ENCODE peak calls at places on chromosomes 7 and 10, in four cellular contexts. D, H, L and C are unnamed samples. For H3K4me1, the result is how much of the 10 kb centered on the place peaks cover.

GRCh38 chr7:1498370-1499305 is 5.6 kb downstream of the INTS1 start:
- DNase-seq in D (no peak), H (peak), L (no peak), C (no peak)

GRCh38 chr10:61897671-61898434 is 3.6 kb upstream of the ARID5B start:
- DNase-seq in D (peak), H (no peak), L (peak), C (peak)

GRCh38 chr7:143104759-143105158 is 27.1 kb upstream of the PIP start:
- DNase-seq in D (no peak), H (no peak), L (no peak), C (no peak)

GRCh38 chr7:148175512-148175911 is 415.1 kb upstream of the C7orf33 start:
- DNase-seq in D (no peak), H (no peak), L (no peak), C (no peak)

GRCh38 chr10:792792-793100 is 103.3 kb upstream of the DIP2C start:
- DNase-seq in D (no peak), H (no peak), L (no peak), C (no peak)

GRCh38 chr10:68628576-68629127 is 68.5 kb downstream of the TET1 start:
- DNase-seq in D (no peak), H (no peak), L (no peak), C (no peak)

GRCh38 chr7:157003445-157004049 is 6.9 kb downstream of the MNX1 start:
- DNase-seq in D (no peak), H (no peak), L (no peak), C (peak)

GRCh38 chr7:47529826-47530555 is 51.9 kb downstream of the TNS3 start:
- DNase-seq in D (no peak), H (no peak), L (no peak), C (no peak)

GRCh38 chr10:43108951-43109350 is 29.3 kb upstream of the CSGALNACT2 start:
- DNase-seq in D (no peak), H (peak), L (no peak), C (no peak)

GRCh38 chr7:52639981-52640380 is 395.5 kb upstream of the POM121L12 start:
- DNase-seq in D (no peak), H (no peak), L (no peak), C (no peak)

GRCh38 chr10:71205468-71205867 is 6.9 kb upstream of the UNC5B start:
- DNase-seq in D (no peak), H (no peak), L (no peak), C (no peak)

GRCh38 chr10:57624066-57624465 is 643.6 kb downstream of the IPMK start:
- DNase-seq in D (no peak), H (no peak), L (no peak), C (no peak)

GRCh38 chr7:80047032-80047431 is 87.6 kb upstream of the GNAI1 start:
- DNase-seq in D (no peak), H (no peak), L (no peak), C (no peak)

GRCh38 chr10:18959369-18959768 is 89.2 kb upstream of the MALRD1 start:
- DNase-seq in D (no peak), H (no peak), L (no peak), C (no peak)

GRCh38 chr7:121501566-121501965 is 105.5 kb upstream of the FAM3C start:
- DNase-seq in D (no peak), H (no peak), L (no peak), C (no peak)

GRCh38 chr7:45136106-45137060 is 21.2 kb upstream of the RAMP3 start:
- DNase-seq in D (peak), H (no peak), L (peak), C (peak)

GRCh38 chr10:73054286-73054685 is 42.4 kb downstream of the P4HA1 start:
- DNase-seq in D (no peak), H (no peak), L (no peak), C (no peak)

GRCh38 chr10:31186225-31187010 is 132.6 kb upstream of the ZEB1 start:
- DNase-seq in D (no peak), H (no peak), L (no peak), C (no peak)

GRCh38 chr10:89591796-89592271 is 53.2 kb downstream of the PANK1 start:
- DNase-seq in D (no peak), H (no peak), L (no peak), C (peak)

GRCh38 chr10:36195364-36195763 is 553.3 kb upstream of the FZD8 start:
- DNase-seq in D (no peak), H (no peak), L (no peak), C (no peak)

GRCh38 chr7:27737178-27737577 is 2.8 kb upstream of the TAX1BP1 start:
- DNase-seq in D (no peak), H (no peak), L (no peak), C (no peak)

GRCh38 chr7:142632291-142633134 is 116.8 kb upstream of the PRSS1 start:
- DNase-seq in D (peak), H (no peak), L (peak), C (peak)

GRCh38 chr10:126315471-126316177 is 72.7 kb downstream of the ADAM12 start:
- DNase-seq in D (no peak), H (no peak), L (no peak), C (no peak)

GRCh38 chr7:105009667-105010537 is 4.1 kb upstream of the KMT2E start:
- DNase-seq in D (no peak), H (no peak), L (no peak), C (no peak)

GRCh38 chr7:23523486-23524075 is 8.2 kb downstream of the TRA2A start:
- DNase-seq in D (no peak), H (no peak), L (no peak), C (no peak)

GRCh38 chr10:86922553-86922961 is 34.9 kb downstream of the MMRN2 start:
- DNase-seq in D (no peak), H (no peak), L (no peak), C (no peak)

GRCh38 chr7:150586068-150586777 is 19.0 kb downstream of the GIMAP4 start:
- DNase-seq in D (no peak), H (no peak), L (no peak), C (peak)

GRCh38 chr10:25177093-25177753 is 2.4 kb downstream of the GPR158 start:
- DNase-seq in D (no peak), H (no peak), L (no peak), C (no peak)

GRCh38 chr10:25175527-25176420 is 973 bp downstream of the GPR158 start:
- DNase-seq in D (no peak), H (peak), L (no peak), C (no peak)

GRCh38 chr10:25176421-25176968 is 1.7 kb downstream of the GPR158 start:
- DNase-seq in D (no peak), H (no peak), L (no peak), C (no peak)

GRCh38 chr10:25177754-25178135 is 2.9 kb downstream of the GPR158 start:
- DNase-seq in D (peak), H (no peak), L (no peak), C (no peak)

GRCh38 chr10:25174461-25175230 is at the start of gene GPR158:
- DNase-seq in D (peak), H (peak), L (peak), C (peak)
- H3K4me3 ChIP-seq in D (peak), H (peak), L (peak), C (peak)

GRCh38 chr7:25707733-25708132 is 444.3 kb upstream of the NFE2L3 start:
- DNase-seq in D (no peak), H (no peak), L (no peak), C (no peak)
- H3K4me1 ChIP-seq in D (under half), H (under half), L (under half), C (under half)

GRCh38 chr7:74606909-74607255 is 50.6 kb upstream of the GTF2I start:
- DNase-seq in D (no peak), H (no peak), L (no peak), C (no peak)

GRCh38 chr7:74604326-74605020 is 53.0 kb upstream of the GTF2I start:
- DNase-seq in D (no peak), H (no peak), L (peak), C (peak)

GRCh38 chr7:74612015-74612829 is 45.3 kb upstream of the GTF2I start:
- DNase-seq in D (peak), H (peak), L (no peak), C (no peak)

DNA sequence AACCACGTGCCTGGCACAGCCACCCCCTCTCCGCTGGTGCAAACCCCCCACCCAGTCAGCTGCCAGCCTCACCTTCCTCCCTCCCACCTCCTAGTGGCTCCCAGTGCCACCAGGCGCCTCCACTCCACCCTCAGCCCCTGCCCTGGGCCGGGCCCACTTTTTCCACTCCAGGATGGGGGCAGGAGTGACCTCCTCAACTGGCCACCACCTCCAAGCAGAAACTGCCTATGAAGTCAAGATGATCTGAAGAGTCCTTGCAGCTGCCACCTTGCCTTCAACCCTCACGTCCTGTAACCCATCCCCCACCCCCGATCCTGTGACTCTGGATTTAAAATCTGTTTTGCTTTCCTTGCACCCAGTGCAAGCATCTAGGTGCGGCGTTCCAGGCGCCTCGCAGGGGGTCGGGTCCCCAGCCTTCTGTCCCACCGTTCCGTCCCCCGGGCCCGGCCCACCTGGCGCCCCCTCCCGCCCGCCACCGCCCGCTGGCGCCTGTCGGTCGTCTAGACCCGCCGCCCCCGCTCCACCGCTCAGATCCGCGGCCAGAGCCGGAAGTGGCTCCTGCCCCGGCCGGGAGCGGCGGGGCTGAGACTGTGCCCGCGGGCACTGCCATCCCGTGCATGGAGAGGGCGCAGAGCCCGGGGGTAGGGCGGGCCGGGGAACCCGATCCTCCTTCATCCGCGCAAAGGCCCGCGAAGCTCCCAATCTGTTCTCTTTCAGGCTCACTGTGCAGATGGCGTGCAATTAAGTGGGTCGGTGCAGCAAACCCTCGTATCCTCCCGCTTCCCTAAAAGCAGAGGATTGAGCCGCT is 51.2 kb upstream of the GTF2I start:
- DNase-seq in D (peak), H (peak), L (peak), C (peak)
- H3K4me3 ChIP-seq in D (peak), H (peak), L (peak), C (peak)

DNA sequence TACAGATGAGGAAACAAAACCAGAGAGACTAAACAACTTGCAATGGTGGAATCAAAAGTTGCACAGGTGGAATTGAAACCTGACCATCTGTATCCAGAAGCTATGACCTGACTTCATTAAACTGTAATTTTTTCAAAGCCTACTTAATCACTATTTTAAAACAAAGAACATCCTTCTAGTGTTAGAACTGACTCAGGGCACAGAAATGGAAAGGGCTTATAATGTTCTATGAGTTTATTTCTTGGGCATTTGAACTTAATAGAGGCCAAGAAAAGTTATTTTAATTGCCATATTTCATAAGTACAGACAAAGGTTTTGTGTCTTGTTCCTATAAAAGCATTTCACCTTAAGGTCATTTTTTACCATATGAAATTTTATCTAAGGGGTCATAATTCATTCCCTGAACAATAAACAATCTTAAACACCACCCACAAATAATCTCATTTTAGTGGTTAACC is 8.8 kb downstream of the ITGB1 start:
- DNase-seq in D (no peak), H (no peak), L (no peak), C (no peak)
- H3K4me1 ChIP-seq in D (under half), H (under half), L (half or more), C (under half)

GRCh38 chr10:3935933-3936359 is 150.9 kb upstream of the KLF6 start:
- DNase-seq in D (no peak), H (no peak), L (peak), C (peak)
- H3K4me3 ChIP-seq in D (no peak), H (peak), L (peak), C (no peak)

GRCh38 chr7:100418930-100419659 is 9.4 kb downstream of the ZCWPW1 start:
- DNase-seq in D (no peak), H (no peak), L (no peak), C (no peak)

GRCh38 chr7:100423315-100423714 is 5.2 kb downstream of the ZCWPW1 start:
- DNase-seq in D (no peak), H (no peak), L (no peak), C (no peak)

GRCh38 chr7:100415448-100415847 is 13.1 kb downstream of the ZCWPW1 start:
- DNase-seq in D (no peak), H (no peak), L (no peak), C (no peak)

GRCh38 chr7:100425347-100425746 is 3.2 kb downstream of the ZCWPW1 start:
- DNase-seq in D (no peak), H (no peak), L (no peak), C (no peak)

GRCh38 chr7:100419660-100420226 is 8.8 kb downstream of the ZCWPW1 start:
- DNase-seq in D (no peak), H (no peak), L (no peak), C (no peak)
- H3K4me1 ChIP-seq in D (under half), H (under half), L (under half), C (under half)